ENCODE peak calls at places on chromosome 3, in six cellular contexts. H is fibroblast of lung, A is OCI-LY7, R is tibial nerve, G is colonic mucosa, J is hepatocyte. I is an unnamed sample. For H3K4me1, the result is how much of the 10 kb centered on the place peaks cover.

GRCh38 chr3:112653881-112654300 is 12.9 kb upstream of the CCDC80 start:
- DNase-seq in J (no peak), H (peak), A (no peak), G (no peak), R (no peak), I (peak)

GRCh38 chr3:25820372-25820771 is 30.5 kb downstream of the OXSM start:
- DNase-seq in H (peak), R (no peak), A (no peak), G (no peak), J (peak), I (peak)

GRCh38 chr3:8536106-8537052 is 34.8 kb downstream of the LMCD1 start:
- DNase-seq in J (no peak), A (no peak), H (peak), R (no peak), G (no peak), I (peak)

GRCh38 chr3:39378092-39378491 is 5.1 kb upstream of the SLC25A38 start:
- DNase-seq in H (peak), A (peak), J (peak), R (no peak), G (peak), I (peak)

GRCh38 chr3:193061157-193061556 is 143.5 kb upstream of the MB21D2 start:
- DNase-seq in A (no peak), R (no peak), H (no peak), G (no peak), J (no peak), I (no peak)

GRCh38 chr3:150275946-150276345 is 132.2 kb upstream of the TSC22D2 start:
- DNase-seq in G (no peak), J (no peak), H (peak), R (no peak), A (no peak), I (no peak)

GRCh38 chr3:87997298-87997697 is 61.5 kb downstream of the CGGBP1 start:
- DNase-seq in G (no peak), H (peak), R (peak), A (no peak), J (no peak), I (peak)

GRCh38 chr3:71584216-71585061 is 911 bp upstream of the FOXP1 start:
- DNase-seq in A (peak), R (peak), G (peak), J (peak), H (peak), I (peak)

GRCh38 chr3:197516517-197516889 is 39.3 kb downstream of the BDH1 start:
- DNase-seq in J (peak), G (no peak), R (no peak), H (peak), A (no peak), I (peak)

GRCh38 chr3:117393801-117394200 is 684.2 kb downstream of the TUSC7 start:
- DNase-seq in R (no peak), H (no peak), J (no peak), A (no peak), G (no peak), I (no peak)

GRCh38 chr3:124627501-124627908 is 102.7 kb upstream of the UMPS start:
- DNase-seq in R (no peak), A (no peak), J (peak), G (no peak), H (peak), I (no peak)

GRCh38 chr3:191783039-191783438 is 322.1 kb downstream of the PYDC2 start:
- DNase-seq in R (no peak), J (no peak), G (no peak), A (no peak), H (peak), I (peak)

GRCh38 chr3:48960841-48961413 is 29.1 kb upstream of the P4HTM start:
- DNase-seq in J (no peak), R (no peak), A (no peak), H (no peak), G (no peak), I (no peak)

GRCh38 chr3:150408232-150409124 is at the start of gene TSC22D2:
- DNase-seq in H (peak), J (peak), R (peak), G (peak), A (peak), I (peak)

GRCh38 chr3:35651888-35652287 is 12.6 kb downstream of the ARPP21 start:
- DNase-seq in A (no peak), J (no peak), R (no peak), H (peak), G (no peak), I (peak)

GRCh38 chr3:59001675-59002074 is 48.1 kb downstream of the CFAP20DC start:
- DNase-seq in A (no peak), G (no peak), R (no peak), H (no peak), J (no peak), I (no peak)

GRCh38 chr3:138862531-138862923 is 27.8 kb upstream of the PIK3CB start:
- DNase-seq in G (peak), R (no peak), A (peak), H (peak), J (peak), I (no peak)

GRCh38 chr3:154273381-154273780 is 50.9 kb downstream of the DHX36 start:
- DNase-seq in G (no peak), A (no peak), R (no peak), J (no peak), H (no peak), I (no peak)

GRCh38 chr3:190089711-190090110 is 31.0 kb downstream of the P3H2 start:
- DNase-seq in R (no peak), H (peak), A (no peak), G (no peak), J (no peak), I (peak)

GRCh38 chr3:133833267-133833666 is 27.7 kb downstream of the SRPRB start:
- DNase-seq in G (no peak), H (no peak), R (no peak), J (no peak), A (no peak), I (no peak)

GRCh38 chr3:45199837-45200648 is 26.0 kb downstream of the TMEM158 start:
- DNase-seq in J (peak), R (no peak), G (peak), A (no peak), H (peak), I (peak)

GRCh38 chr3:32940726-32941125 is 10.7 kb upstream of the CCR4 start:
- DNase-seq in J (no peak), A (no peak), R (no peak), G (no peak), H (no peak), I (no peak)

GRCh38 chr3:194686816-194687637 is 1.3 kb downstream of the FAM43A start:
- DNase-seq in A (peak), R (peak), H (peak), G (peak), J (peak), I (peak)

GRCh38 chr3:175484666-175485065 is 625.5 kb downstream of the NAALADL2 start:
- DNase-seq in J (no peak), R (no peak), H (no peak), G (no peak), A (no peak), I (no peak)

GRCh38 chr3:105823149-105823866 is 45.5 kb downstream of the CBLB start:
- DNase-seq in R (no peak), J (peak), G (no peak), H (peak), A (peak), I (peak)

GRCh38 chr3:14274999-14275961 is 96.7 kb downstream of the LSM3 start:
- DNase-seq in R (no peak), A (peak), G (no peak), H (no peak), J (no peak), I (peak)
- TF ChIP-seq CTCF in R (no peak), A (peak), G (peak), H (peak), J (peak), I (peak)

GRCh38 chr3:152443212-152444023 is 174.7 kb downstream of the MBNL1 start:
- DNase-seq in R (no peak), J (no peak), A (peak), H (no peak), G (no peak), I (no peak)
- H3K4me1 ChIP-seq in R (under half), J (under half), A (under half), H (under half), G (under half), I (under half)

GRCh38 chr3:43505351-43505750 is 116.5 kb downstream of the ANO10 start:
- DNase-seq in H (peak), A (no peak), R (no peak), J (no peak), G (no peak), I (peak)

GRCh38 chr3:43499256-43499655 is 122.6 kb downstream of the ANO10 start:
- DNase-seq in H (no peak), R (no peak), G (no peak), A (no peak), J (no peak), I (no peak)

GRCh38 chr3:43497905-43498365 is 123.9 kb downstream of the ANO10 start:
- DNase-seq in H (peak), J (no peak), G (no peak), A (no peak), R (no peak), I (peak)

GRCh38 chr3:43506644-43507043 is 115.2 kb downstream of the ANO10 start:
- DNase-seq in G (no peak), J (no peak), A (no peak), H (no peak), R (no peak), I (no peak)

DNA sequence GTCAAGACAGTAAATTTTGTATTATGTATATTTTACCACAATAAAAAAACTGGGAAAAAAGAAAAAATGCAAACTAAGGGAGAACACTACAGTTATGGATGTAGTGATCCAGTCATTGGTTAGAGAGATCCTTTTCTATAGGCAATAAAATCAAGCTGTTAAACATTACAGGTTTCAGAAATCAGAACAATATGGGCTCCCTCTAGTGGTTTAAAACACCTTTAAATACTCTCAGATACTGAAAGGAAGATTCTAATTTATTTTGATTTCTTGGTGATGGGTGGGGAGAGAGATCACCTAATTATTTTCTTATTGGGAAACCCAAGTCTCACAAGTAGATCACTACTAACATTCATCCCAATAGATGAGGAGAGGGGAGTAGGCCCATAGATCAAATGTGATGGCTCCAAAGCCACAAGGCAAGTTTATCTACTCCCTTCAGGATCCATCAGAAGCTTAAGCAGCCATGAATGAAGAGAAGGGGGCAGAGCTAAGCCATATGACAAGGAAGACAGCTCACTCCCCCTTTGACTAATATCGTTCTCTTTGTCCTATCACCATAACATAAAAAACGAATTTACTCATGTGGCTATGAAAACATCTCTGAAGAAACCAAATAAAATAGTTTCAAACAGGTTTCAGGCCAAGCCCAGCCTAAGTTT is 118.6 kb downstream of the ANO10 start:
- DNase-seq in J (peak), G (no peak), R (no peak), H (peak), A (peak), I (peak)
- TF ChIP-seq CTCF in J (peak), G (peak), R (peak), H (peak), A (peak), I (peak)

GRCh38 chr3:129173725-129174124 is 10.0 kb downstream of the CNBP start:
- DNase-seq in H (no peak), G (no peak), J (no peak), R (no peak), A (no peak), I (no peak)
- H3K4me1 ChIP-seq in H (under half), G (under half), J (under half), R (under half), A (under half), I (under half)

GRCh38 chr3:126422571-126423091 is 27.9 kb downstream of the CFAP100 start:
- DNase-seq in G (no peak), A (no peak), R (no peak), H (no peak), J (no peak), I (no peak)
- TF ChIP-seq CTCF in G (no peak), A (no peak), R (no peak), H (no peak), J (no peak), I (no peak)

GRCh38 chr3:94617312-94617711 is 554.5 kb downstream of the NSUN3 start:
- DNase-seq in G (no peak), J (no peak), R (no peak), H (no peak), A (no peak), I (no peak)

GRCh38 chr3:94616833-94617232 is 554.0 kb downstream of the NSUN3 start:
- DNase-seq in R (no peak), G (no peak), H (peak), J (no peak), A (no peak), I (peak)

GRCh38 chr3:94615275-94616065 is 552.6 kb downstream of the NSUN3 start:
- DNase-seq in A (no peak), R (no peak), J (no peak), G (no peak), H (peak), I (peak)

GRCh38 chr3:94614192-94614591 is 551.3 kb downstream of the NSUN3 start:
- DNase-seq in R (no peak), J (no peak), H (no peak), A (no peak), G (no peak), I (no peak)

GRCh38 chr3:94619643-94620042 is 556.8 kb downstream of the NSUN3 start:
- DNase-seq in H (no peak), G (no peak), J (no peak), A (no peak), R (no peak), I (peak)
- H3K4me1 ChIP-seq in H (under half), G (under half), J (under half), A (under half), R (under half), I (under half)

GRCh38 chr3:56547486-56547885 is 9.5 kb upstream of the CCDC66 start:
- DNase-seq in H (no peak), J (peak), A (peak), R (no peak), G (no peak), I (no peak)
- TF ChIP-seq CTCF in H (peak), J (peak), A (peak), R (no peak), G (no peak), I (peak)